ENCODE peak calls at places on chromosome 20, in six cellular contexts. D is effector memory CD4-positive, alpha-beta T cell; I is heart right ventricle; P is fibroblast of lung; X is ovary; Q is A549. S is an unnamed sample.

GRCh38 chr20:61173966-61174725 is 77.9 kb upstream of the CDH4 start:
- DNase-seq in P (peak), D (no peak), X (no peak), Q (no peak), I (no peak), S (no peak)

GRCh38 chr20:62433655-62434054 is 6.3 kb upstream of the RBBP8NL start:
- DNase-seq in I (no peak), P (no peak), Q (no peak), X (no peak), D (no peak), S (peak)

GRCh38 chr20:31638816-31639215 is 1.1 kb downstream of the COX4I2 start:
- DNase-seq in P (no peak), Q (no peak), X (no peak), D (no peak), I (no peak), S (no peak)

GRCh38 chr20:16601019-16601418 is 27.8 kb upstream of the KIF16B start:
- DNase-seq in X (no peak), P (no peak), D (no peak), I (no peak), Q (no peak), S (no peak)

GRCh38 chr20:33789109-33789857 is 21.9 kb upstream of the CHMP4B start:
- DNase-seq in D (no peak), I (peak), Q (peak), P (peak), X (peak), S (peak)

GRCh38 chr20:1121439-1121838 is 3.0 kb downstream of the PSMF1 start:
- DNase-seq in D (no peak), Q (no peak), I (no peak), X (no peak), P (no peak), S (no peak)

GRCh38 chr20:54134445-54135220 is 39.2 kb downstream of the CYP24A1 start:
- DNase-seq in Q (peak), D (no peak), I (no peak), X (no peak), P (peak), S (no peak)

GRCh38 chr20:48060841-48061720 is 275.8 kb upstream of the SULF2 start:
- DNase-seq in Q (no peak), I (no peak), P (peak), X (no peak), D (no peak), S (no peak)

GRCh38 chr20:58891686-58892125 is 39.2 kb downstream of the GNAS start:
- DNase-seq in P (no peak), X (peak), I (no peak), D (peak), Q (peak), S (peak)

GRCh38 chr20:327946-328563 is 2.7 kb downstream of the SOX12 start:
- DNase-seq in P (no peak), X (peak), Q (no peak), D (no peak), I (no peak), S (no peak)

GRCh38 chr20:47502271-47502730 is 614 bp downstream of the NCOA3 start:
- DNase-seq in X (no peak), Q (no peak), P (peak), D (peak), I (peak), S (peak)

GRCh38 chr20:6735913-6736845 is 31.3 kb upstream of the BMP2 start:
- DNase-seq in Q (no peak), X (no peak), P (peak), D (no peak), I (no peak), S (no peak)

GRCh38 chr20:32685541-32686529 is 12.1 kb upstream of the C20orf203 start:
- DNase-seq in D (no peak), P (peak), I (peak), X (no peak), Q (no peak), S (no peak)

GRCh38 chr20:19249515-19249914 is 37.1 kb downstream of the SLC24A3 start:
- DNase-seq in X (no peak), D (no peak), Q (peak), I (no peak), P (no peak), S (no peak)

GRCh38 chr20:56373942-56374341 is 15.2 kb downstream of the FAM210B start:
- DNase-seq in X (no peak), I (no peak), D (no peak), Q (peak), P (peak), S (no peak)

GRCh38 chr20:44038681-44039123 is 124.0 kb downstream of the TOX2 start:
- DNase-seq in Q (no peak), D (no peak), X (no peak), I (no peak), P (no peak), S (no peak)

GRCh38 chr20:4061989-4062388 is 46.6 kb upstream of the RNF24 start:
- DNase-seq in P (no peak), D (no peak), X (no peak), I (no peak), Q (no peak), S (no peak)

GRCh38 chr20:19727251-19727847 is 30.7 kb upstream of the RIN2 start:
- DNase-seq in X (no peak), Q (no peak), I (no peak), P (no peak), D (no peak), S (no peak)

GRCh38 chr20:53926428-53927028 is 143.9 kb downstream of the BCAS1 start:
- DNase-seq in Q (peak), I (no peak), P (peak), X (no peak), D (no peak), S (peak)

DNA sequence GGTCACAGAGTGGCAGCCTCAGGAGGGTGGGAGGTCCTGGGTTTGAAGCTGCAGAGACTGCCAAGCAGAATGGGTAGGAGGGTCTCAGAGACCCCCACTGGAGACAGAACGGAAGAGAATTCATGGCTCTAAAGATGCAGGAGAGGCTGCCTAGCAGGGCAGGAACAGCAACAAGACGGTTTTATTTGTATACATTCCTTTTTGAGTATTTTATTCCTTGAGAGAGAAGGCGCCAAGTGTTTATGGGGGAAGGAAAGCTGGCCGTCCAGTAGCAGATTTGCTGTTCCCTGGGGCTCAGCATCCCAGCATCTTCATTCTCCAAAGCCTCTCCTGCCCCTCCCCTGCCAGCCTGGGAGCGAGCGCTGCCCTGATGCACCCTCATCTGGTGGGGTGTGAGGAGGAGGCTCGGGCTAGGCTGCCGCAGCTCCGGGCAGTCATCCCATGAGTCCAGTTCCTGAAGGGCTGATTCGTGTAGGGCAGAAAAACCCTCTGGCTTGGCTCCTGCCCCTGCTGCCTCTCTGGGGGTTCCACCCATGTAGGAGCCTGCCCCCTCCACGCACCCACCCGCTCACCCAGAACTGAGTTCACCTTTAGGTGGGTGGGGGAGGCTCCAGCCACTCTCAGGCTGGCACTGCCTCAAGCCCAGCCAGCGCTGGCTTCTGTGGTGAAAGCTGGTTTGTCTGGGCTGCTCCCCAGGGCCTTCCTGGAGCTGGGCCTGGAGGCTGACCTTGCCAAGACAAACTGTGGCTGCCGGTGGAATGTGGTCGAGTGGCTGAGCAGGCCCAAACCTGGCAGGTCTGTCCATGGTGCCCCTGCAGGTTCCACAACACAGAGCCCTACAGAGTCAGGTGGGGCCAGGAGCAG is 32.4 kb downstream of the CPXM1 start:
- DNase-seq in X (peak), D (no peak), I (peak), Q (no peak), P (peak), S (no peak)
- H3K4me3 ChIP-seq in X (no peak), D (no peak), I (no peak), Q (no peak), P (no peak), S (no peak)

GRCh38 chr20:11332376-11332775 is 585.3 kb upstream of the BTBD3 start:
- DNase-seq in D (no peak), Q (no peak), X (no peak), I (no peak), P (peak), S (no peak)

GRCh38 chr20:11338506-11339306 is 579.0 kb upstream of the BTBD3 start:
- DNase-seq in D (no peak), I (no peak), Q (no peak), P (peak), X (no peak), S (no peak)

GRCh38 chr20:11333634-11334033 is 584.1 kb upstream of the BTBD3 start:
- DNase-seq in Q (no peak), X (no peak), D (no peak), P (no peak), I (no peak), S (no peak)

GRCh38 chr20:11337361-11338130 is 580.1 kb upstream of the BTBD3 start:
- DNase-seq in I (no peak), Q (no peak), D (no peak), X (no peak), P (no peak), S (no peak)
- H3K27ac ChIP-seq in I (no peak), Q (no peak), D (no peak), X (no peak), P (no peak), S (no peak)

GRCh38 chr20:25191689-25192088 is 3.8 kb upstream of the ENTPD6 start:
- DNase-seq in D (no peak), X (no peak), Q (no peak), I (peak), P (no peak), S (no peak)

GRCh38 chr20:25196701-25197120 is 1.2 kb downstream of the ENTPD6 start:
- DNase-seq in X (no peak), P (no peak), D (no peak), Q (no peak), I (no peak), S (no peak)

GRCh38 chr20:25195962-25196700 is 619 bp downstream of the ENTPD6 start:
- DNase-seq in P (peak), I (no peak), Q (peak), D (no peak), X (no peak), S (peak)

GRCh38 chr20:25195014-25195961 is at the start of gene ENTPD6:
- DNase-seq in Q (peak), X (peak), I (peak), P (peak), D (peak), S (peak)

GRCh38 chr20:25194333-25194972 is 1.1 kb upstream of the ENTPD6 start:
- DNase-seq in D (no peak), Q (no peak), P (no peak), X (peak), I (no peak), S (no peak)
- H3K4me3 ChIP-seq in D (peak), Q (no peak), P (no peak), X (no peak), I (no peak), S (no peak)

DNA sequence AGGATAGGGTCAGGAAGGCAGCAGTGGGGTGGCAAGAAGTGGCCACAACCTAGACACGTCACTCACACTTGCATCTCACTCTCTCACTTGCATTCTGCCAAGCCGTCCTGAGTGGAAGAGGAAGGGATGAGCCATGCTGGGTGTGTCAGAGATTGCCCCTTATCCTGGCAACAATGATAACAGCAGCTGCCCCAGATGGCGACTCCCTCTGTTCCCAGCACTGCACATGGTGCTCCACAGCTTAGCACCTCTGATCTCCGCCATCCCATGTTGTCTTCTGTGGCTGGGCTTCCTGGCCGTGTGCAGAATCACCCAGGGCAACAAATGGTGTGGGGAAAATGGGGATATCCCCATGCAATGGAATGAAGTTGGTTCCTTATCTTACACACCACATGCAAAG is 11.1 kb downstream of the KCNB1 start:
- DNase-seq in I (no peak), P (no peak), Q (no peak), D (no peak), X (no peak), S (no peak)
- H3K27ac ChIP-seq in I (no peak), P (no peak), Q (no peak), D (no peak), X (no peak), S (no peak)

DNA sequence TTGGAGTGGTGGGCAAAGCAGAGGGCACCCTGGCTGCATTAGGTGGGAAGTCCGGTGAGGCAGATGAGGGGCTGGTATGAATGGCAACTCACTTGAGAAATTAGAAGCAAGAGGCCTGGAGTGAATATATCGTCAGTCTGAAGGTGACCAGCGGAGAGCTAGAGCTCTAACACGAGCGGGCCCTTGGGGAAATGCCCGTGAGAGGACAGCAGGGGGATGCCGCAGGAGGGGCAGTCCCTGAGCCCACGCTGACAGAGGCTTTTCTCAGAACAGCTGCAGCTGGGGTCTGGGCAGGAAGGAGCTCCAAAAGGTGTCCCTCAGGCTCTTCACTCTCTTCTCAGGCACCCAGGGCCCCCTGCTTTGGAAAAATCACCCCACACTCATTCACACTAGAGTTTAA is 32.0 kb upstream of the CD93 start:
- DNase-seq in X (no peak), I (no peak), Q (no peak), P (no peak), D (no peak), S (no peak)
- H3K4me3 ChIP-seq in X (no peak), I (no peak), Q (no peak), P (no peak), D (no peak), S (no peak)

DNA sequence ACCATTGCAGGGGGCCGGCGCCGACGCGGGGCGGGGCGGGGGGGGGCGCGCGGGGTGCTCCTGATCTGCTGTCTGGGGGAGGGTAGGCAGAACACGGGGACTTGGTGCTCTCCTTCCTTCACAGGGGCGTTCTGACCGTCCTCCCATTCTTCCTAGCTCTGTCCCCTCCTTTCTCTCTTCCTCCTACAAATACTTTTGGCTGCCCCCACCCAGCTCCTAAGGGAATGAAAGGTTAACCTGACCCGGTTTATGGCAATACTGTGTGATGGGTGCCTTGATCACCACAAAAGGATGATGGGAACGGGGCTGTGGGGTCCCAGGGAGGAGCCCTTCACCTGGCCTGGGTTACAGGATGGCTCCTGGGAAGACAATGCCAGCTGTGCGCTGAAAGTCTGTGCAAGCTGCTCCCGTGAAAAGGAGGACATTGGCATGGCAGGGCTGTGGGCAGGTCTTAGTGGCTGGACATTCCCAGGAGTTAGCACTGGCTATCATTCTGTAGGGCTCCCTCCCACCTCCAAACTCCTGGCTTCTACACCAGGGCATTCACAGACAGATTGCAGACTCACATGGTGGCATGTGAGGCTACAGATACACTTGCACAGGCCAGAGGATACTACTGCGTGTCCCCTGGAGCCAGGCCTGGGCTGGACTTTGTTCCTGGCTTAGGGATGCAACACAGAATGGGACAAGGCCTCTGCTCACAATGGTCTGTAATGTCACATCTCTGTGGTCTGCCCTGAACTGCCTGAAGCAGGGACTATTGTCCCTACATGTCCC is 1.9 kb upstream of the TPD52L2 start:
- DNase-seq in P (no peak), I (peak), D (no peak), Q (no peak), X (no peak), S (no peak)
- H3K27ac ChIP-seq in P (peak), I (peak), D (peak), Q (peak), X (no peak), S (peak)

S was measured in transverse colon.